ENCODE peak calls at places on chromosomes 7 and 10, in nine cellular contexts. Q, T, N, V, D, I, O, W and E are unnamed samples. For H3K9me3 and H3K4me1, the result is how much of the 10 kb centered on the place peaks cover.

GRCh38 chr7:151982806-151983205 is 26.6 kb downstream of the GALNTL5 start:
- DNase-seq in V (no peak), W (no peak), T (no peak), Q (no peak), N (no peak), O (no peak), I (no peak), D (no peak), E (no peak)

GRCh38 chr10:52742723-52743122 is 29.9 kb downstream of the MBL2 start:
- DNase-seq in W (no peak), N (no peak), V (no peak), T (no peak), Q (no peak), O (no peak), D (no peak), I (no peak), E (no peak)

GRCh38 chr7:47453093-47454056 is 128.5 kb downstream of the TNS3 start:
- DNase-seq in T (peak), O (peak), W (peak), N (peak), D (no peak), V (peak), Q (peak), I (peak), E (peak)

GRCh38 chr10:102770108-102770482 is 26.3 kb downstream of the WBP1L start:
- DNase-seq in D (no peak), T (no peak), O (no peak), V (no peak), I (no peak), W (no peak), N (no peak), Q (no peak), E (no peak)

GRCh38 chr10:132607961-132608495 is 70.4 kb downstream of the INPP5A start:
- DNase-seq in O (no peak), Q (no peak), N (no peak), I (no peak), D (no peak), V (no peak), W (no peak), T (no peak), E (no peak)

GRCh38 chr10:43226851-43227845 is 39.7 kb downstream of the RASGEF1A start:
- DNase-seq in D (no peak), V (no peak), Q (no peak), I (no peak), W (peak), O (peak), T (no peak), N (peak), E (peak)

GRCh38 chr10:123194056-123194455 is 39.9 kb downstream of the BUB3 start:
- DNase-seq in I (no peak), O (no peak), T (no peak), N (no peak), Q (no peak), D (peak), V (no peak), W (no peak), E (no peak)

GRCh38 chr7:98287486-98287959 is 6.0 kb downstream of the BRI3 start:
- DNase-seq in O (peak), I (peak), D (no peak), T (no peak), Q (no peak), N (no peak), V (peak), W (peak), E (no peak)

GRCh38 chr7:34320926-34321609 is 336.9 kb upstream of the NPSR1 start:
- DNase-seq in D (peak), W (no peak), V (peak), N (peak), T (peak), O (peak), Q (peak), I (peak), E (peak)

GRCh38 chr7:124276005-124276606 is 243.2 kb upstream of the TMEM229A start:
- DNase-seq in Q (peak), D (peak), O (no peak), I (peak), T (no peak), N (no peak), W (no peak), V (no peak), E (no peak)

GRCh38 chr10:70600512-70601395 is 1.8 kb downstream of the PRF1 start:
- DNase-seq in T (no peak), I (no peak), N (no peak), V (no peak), D (no peak), W (no peak), Q (no peak), O (no peak), E (no peak)

GRCh38 chr10:117374506-117375359 is 507 bp downstream of the PDZD8 start:
- DNase-seq in N (peak), D (peak), I (no peak), W (peak), T (peak), V (peak), Q (peak), O (peak), E (peak)

GRCh38 chr10:102612964-102613275 is 31.4 kb upstream of the TRIM8 start:
- DNase-seq in I (no peak), O (no peak), N (no peak), D (no peak), Q (peak), T (no peak), V (no peak), W (peak), E (no peak)

GRCh38 chr10:123997486-123998196 is 95.8 kb downstream of the CHST15 start:
- DNase-seq in T (no peak), I (peak), Q (no peak), D (no peak), V (no peak), W (peak), N (peak), O (peak), E (peak)

GRCh38 chr7:74312418-74313021 is 23.3 kb downstream of the CLIP2 start:
- DNase-seq in D (no peak), T (no peak), I (peak), V (no peak), N (no peak), Q (no peak), O (no peak), W (no peak), E (no peak)

GRCh38 chr10:31867646-31868045 is 61.0 kb downstream of the ARHGAP12 start:
- DNase-seq in Q (no peak), V (no peak), O (no peak), T (no peak), W (no peak), I (peak), N (no peak), D (no peak), E (no peak)

GRCh38 chr10:125160856-125161569 is 650 bp upstream of the CTBP2 start:
- DNase-seq in V (peak), O (peak), D (peak), T (peak), I (peak), W (peak), N (peak), Q (peak), E (peak)

GRCh38 chr10:114962441-114962840 is 24.4 kb downstream of the TRUB1 start:
- DNase-seq in V (no peak), I (peak), W (no peak), O (no peak), Q (no peak), T (no peak), N (no peak), D (no peak), E (no peak)

GRCh38 chr10:74058071-74058470 is 60.2 kb downstream of the VCL start:
- DNase-seq in Q (peak), N (no peak), T (no peak), V (no peak), D (no peak), I (no peak), W (no peak), O (no peak), E (no peak)

GRCh38 chr10:26199841-26200240 is 16.7 kb upstream of the GAD2 start:
- DNase-seq in D (no peak), Q (no peak), I (no peak), O (no peak), W (no peak), N (no peak), V (no peak), T (no peak), E (no peak)

GRCh38 chr10:110721406-110722038 is 77.4 kb downstream of the RBM20 start:
- DNase-seq in D (no peak), Q (no peak), W (no peak), I (no peak), O (no peak), T (no peak), V (no peak), N (no peak), E (no peak)

GRCh38 chr7:30559566-30559965 is 35.1 kb upstream of the GARS1 start:
- DNase-seq in V (no peak), O (no peak), N (no peak), T (no peak), Q (peak), I (no peak), D (no peak), W (no peak), E (no peak)

GRCh38 chr10:20871970-20872369 is 25.1 kb downstream of the NEBL start:
- DNase-seq in V (no peak), D (no peak), Q (no peak), O (no peak), I (no peak), T (no peak), W (no peak), N (no peak), E (no peak)

GRCh38 chr7:141752634-141753033 is 11.3 kb upstream of the TAS2R3 start:
- DNase-seq in Q (no peak), I (no peak), V (no peak), O (no peak), W (no peak), T (no peak), D (no peak), N (no peak), E (no peak)

GRCh38 chr10:116331815-116332214 is 7.6 kb downstream of the CCDC172 start:
- DNase-seq in V (no peak), I (no peak), D (no peak), W (no peak), T (no peak), N (no peak), Q (no peak), O (no peak), E (no peak)

GRCh38 chr10:117420768-117421167 is 45.5 kb upstream of the PDZD8 start:
- DNase-seq in T (no peak), I (no peak), N (no peak), Q (no peak), O (no peak), W (no peak), V (no peak), D (no peak), E (no peak)

GRCh38 chr10:133336131-133337078 is at the start of gene CALY:
- DNase-seq in Q (no peak), O (no peak), D (peak), I (no peak), T (no peak), N (peak), V (peak), W (no peak), E (no peak)

GRCh38 chr10:114821293-114821914 is at the start of gene FHIP2A:
- DNase-seq in Q (peak), I (peak), D (peak), O (peak), W (peak), T (peak), V (peak), N (peak), E (peak)

GRCh38 chr10:116470768-116471415 is 43.2 kb downstream of the PNLIPRP3 start:
- DNase-seq in Q (no peak), I (peak), W (no peak), O (no peak), T (no peak), V (no peak), N (no peak), D (peak), E (no peak)

GRCh38 chr7:5065107-5065407 is 19.4 kb downstream of the RBAK start:
- DNase-seq in N (no peak), Q (no peak), W (no peak), O (no peak), T (no peak), I (no peak), V (no peak), D (no peak), E (no peak)
- H3K9me3 ChIP-seq in N (under half), Q (under half), W (under half), O (under half), T (under half), I (half or more), V (half or more), D (half or more), E (under half)

GRCh38 chr10:11177926-11178453 is 160.3 kb downstream of the CELF2 start:
- DNase-seq in T (no peak), W (no peak), O (no peak), D (peak), V (no peak), Q (no peak), I (no peak), N (no peak), E (no peak)
- TF ChIP-seq CTCF in T (no peak), W (no peak), O (no peak), D (no peak), V (no peak), Q (no peak), I (no peak), N (no peak), E (no peak)

DNA sequence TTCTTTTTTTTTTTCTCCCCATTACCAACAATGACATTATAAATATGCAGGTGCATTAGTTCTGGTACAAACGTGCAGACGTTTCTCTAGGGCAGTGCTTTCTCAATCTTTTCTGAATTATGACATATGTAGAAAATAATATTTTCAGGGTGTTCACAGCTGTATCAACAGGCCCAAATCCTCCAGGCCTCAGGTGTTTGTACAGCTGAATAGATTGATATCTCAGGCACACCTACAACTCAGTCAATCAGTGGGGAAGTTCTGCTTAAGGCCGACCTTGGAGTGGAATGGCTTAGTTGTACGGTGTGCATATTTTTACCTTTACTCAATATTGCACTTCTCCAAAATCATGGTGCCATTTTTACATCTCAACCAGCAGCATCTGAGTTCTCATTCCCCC is 71.6 kb downstream of the CACNB2 start:
- DNase-seq in O (no peak), Q (no peak), T (no peak), D (no peak), W (no peak), V (no peak), N (no peak), I (no peak), E (no peak)
- H3K4me1 ChIP-seq in O (under half), Q (under half), T (under half), D (under half), W (under half), V (under half), N (under half), I (under half), E (under half)

GRCh38 chr7:57328963-57329362 is 121.0 kb upstream of the ZNF716 start:
- DNase-seq in I (no peak), W (no peak), O (no peak), D (no peak), T (no peak), N (no peak), V (no peak), Q (no peak), E (no peak)
- H3K9me3 ChIP-seq in I (under half), W (under half), O (under half), D (under half), T (under half), N (under half), V (under half), Q (under half), E (under half)

GRCh38 chr10:11263039-11263345 is 245.3 kb downstream of the CELF2 start:
- DNase-seq in Q (no peak), O (no peak), D (no peak), T (no peak), W (no peak), N (no peak), V (no peak), I (no peak), E (no peak)

GRCh38 chr10:11261687-11262086 is 244.0 kb downstream of the CELF2 start:
- DNase-seq in O (no peak), D (no peak), T (no peak), V (no peak), N (no peak), I (no peak), W (no peak), Q (no peak), E (no peak)

GRCh38 chr10:11261143-11261542 is 243.5 kb downstream of the CELF2 start:
- DNase-seq in Q (no peak), O (no peak), N (no peak), D (no peak), V (no peak), I (no peak), W (no peak), T (no peak), E (no peak)

GRCh38 chr10:11262210-11263038 is 244.8 kb downstream of the CELF2 start:
- DNase-seq in O (no peak), N (no peak), I (no peak), V (no peak), W (no peak), D (no peak), T (no peak), Q (no peak), E (no peak)

DNA sequence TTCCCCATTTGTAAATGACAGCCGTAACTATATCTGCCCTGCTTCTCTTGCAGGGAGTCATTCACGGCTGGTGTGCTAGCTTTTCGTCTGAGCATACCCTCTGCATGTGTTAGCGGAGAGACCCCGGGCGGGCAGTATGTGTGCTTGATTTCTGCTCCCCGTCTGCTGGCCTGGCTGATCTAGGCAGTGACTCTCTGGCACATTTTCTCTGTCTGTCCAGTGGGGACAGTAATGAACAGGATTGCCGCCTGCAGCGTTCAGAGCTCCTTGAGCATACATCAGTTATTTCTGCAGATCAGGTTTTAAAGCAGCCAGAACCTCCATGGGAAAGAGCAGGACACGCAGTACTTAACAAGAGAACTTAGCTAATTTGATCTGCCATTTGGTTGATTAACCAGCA is 242.5 kb downstream of the CELF2 start:
- DNase-seq in O (no peak), D (no peak), T (no peak), N (no peak), I (no peak), Q (no peak), W (no peak), V (no peak), E (no peak)
- TF ChIP-seq CTCF in O (no peak), D (no peak), T (no peak), N (no peak), I (no peak), Q (no peak), W (no peak), V (no peak), E (no peak)

GRCh38 chr10:44954962-44955361 is 4.6 kb upstream of the RASSF4 start:
- DNase-seq in N (no peak), Q (no peak), W (no peak), T (no peak), V (no peak), I (no peak), D (no peak), O (no peak), E (no peak)

GRCh38 chr10:44951827-44952226 is 7.8 kb upstream of the RASSF4 start:
- DNase-seq in T (no peak), V (no peak), W (no peak), N (no peak), Q (no peak), I (no peak), O (no peak), D (no peak), E (no peak)

GRCh38 chr10:44950326-44951225 is 9.0 kb upstream of the RASSF4 start:
- DNase-seq in V (no peak), T (no peak), O (no peak), Q (no peak), I (no peak), D (no peak), W (no peak), N (no peak), E (peak)

GRCh38 chr10:44955408-44956070 is 4.1 kb upstream of the RASSF4 start:
- DNase-seq in T (peak), Q (no peak), D (no peak), W (no peak), N (no peak), I (no peak), V (no peak), O (no peak), E (peak)

DNA sequence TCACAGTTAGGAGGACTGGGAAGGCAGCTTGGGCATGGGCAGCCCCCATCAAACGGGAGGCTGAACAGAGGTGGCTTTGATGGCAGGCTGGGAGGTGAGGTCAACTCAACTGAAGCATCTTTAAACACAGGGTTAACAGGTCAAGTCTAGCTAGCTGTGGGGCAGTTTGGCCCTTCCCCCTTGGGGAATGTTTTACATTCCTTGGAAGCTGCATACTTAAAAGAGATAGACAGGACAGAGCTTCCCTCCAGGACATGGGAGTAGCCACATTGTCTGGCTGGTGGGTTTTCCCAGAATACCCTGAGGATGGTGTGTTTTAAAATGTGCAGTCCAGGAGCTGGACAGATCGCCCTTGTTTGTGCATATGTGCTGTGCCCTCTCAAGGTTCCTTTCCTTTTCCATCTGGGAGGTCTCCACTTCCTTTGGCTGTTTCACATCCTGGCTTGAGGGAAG is 6.8 kb upstream of the RASSF4 start:
- DNase-seq in N (no peak), T (no peak), Q (no peak), I (no peak), V (no peak), W (no peak), D (no peak), O (no peak), E (no peak)
- H3K4me1 ChIP-seq in N (under half), T (under half), Q (under half), I (under half), V (under half), W (under half), D (under half), O (under half), E (under half)

DNA sequence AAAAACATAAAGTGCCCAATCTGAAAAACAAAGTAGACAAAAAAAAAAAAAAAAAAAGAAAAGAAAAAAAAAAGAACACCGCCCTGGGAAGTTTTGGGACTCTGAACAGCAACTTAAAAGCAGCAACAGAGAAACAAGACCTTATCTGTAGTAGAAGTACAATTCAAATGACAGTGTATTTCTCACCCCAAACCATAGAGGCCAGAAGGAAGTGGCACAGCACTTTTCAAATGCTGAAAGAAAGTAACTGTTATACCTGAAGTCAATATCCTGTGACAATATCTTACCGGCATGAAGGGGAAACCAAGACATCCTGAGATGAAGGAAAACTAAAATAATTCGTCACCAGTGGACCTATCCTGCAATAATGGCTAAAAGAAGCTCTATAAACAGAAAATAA is 112.1 kb downstream of the DNAJC1 start:
- DNase-seq in D (no peak), I (no peak), Q (no peak), T (no peak), V (no peak), N (no peak), O (no peak), W (no peak), E (no peak)
- H3K9me3 ChIP-seq in D (under half), I (under half), Q (under half), T (under half), V (under half), N (under half), O (under half), W (under half), E (under half)

DNA sequence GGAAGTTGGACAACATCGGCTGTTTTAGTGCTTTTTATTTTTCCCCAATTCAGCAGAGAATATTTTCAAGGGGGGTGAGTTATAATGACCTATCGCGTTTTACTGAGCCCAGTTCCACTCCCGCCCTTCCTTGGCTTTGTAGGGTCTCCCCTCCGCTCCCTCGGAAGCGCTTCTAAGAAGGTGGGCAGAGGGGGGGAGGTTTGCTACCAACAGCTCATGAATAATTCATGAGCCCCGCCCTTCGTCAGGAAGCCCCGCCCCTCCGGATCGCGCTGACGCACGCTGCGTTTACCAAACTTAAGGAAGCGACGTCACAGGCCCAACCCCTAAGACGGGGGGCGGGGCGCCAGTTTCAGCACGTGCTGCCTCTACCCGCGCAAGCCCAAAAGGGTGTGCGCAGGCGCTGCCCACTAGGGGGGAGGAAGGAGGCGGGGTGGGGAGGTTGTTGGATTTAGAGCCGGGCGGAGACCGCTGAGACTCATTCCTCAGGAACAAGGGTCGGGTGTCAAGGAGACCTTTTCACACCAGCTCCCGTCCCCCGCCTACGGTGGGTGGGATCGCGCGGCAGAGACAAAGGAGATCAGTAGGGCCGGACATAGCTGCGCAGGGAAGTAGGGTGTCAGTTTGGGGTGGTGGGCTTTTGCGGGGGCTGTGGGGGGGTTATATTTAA is 529 bp upstream of the MEPCE start:
- DNase-seq in T (peak), O (peak), N (peak), Q (peak), V (peak), W (peak), I (peak), D (peak), E (peak)
- TF ChIP-seq CTCF in T (peak), O (peak), N (peak), Q (no peak), V (no peak), W (no peak), I (no peak), D (no peak), E (peak)